ENCODE peak calls at places on chromosome 19, in nine cellular contexts. W is IMR-90, E is ascending aorta, A is SJSA1, H is A673, T is stomach, L is cardiac muscle cell, K is GM06990, Z is left lung. R is an unnamed sample.

GRCh38 chr19:38055655-38056521 is 148.9 kb downstream of the SIPA1L3 start:
- DNase-seq in E (no peak), H (no peak), W (no peak), T (no peak), A (no peak), K (no peak), Z (no peak), L (no peak), R (no peak)

GRCh38 chr19:50981587-50982146 is 2.0 kb downstream of the KLK7 start:
- DNase-seq in H (no peak), E (no peak), K (no peak), L (no peak), T (no peak), A (no peak), W (no peak), Z (no peak), R (no peak)

GRCh38 chr19:47032171-47032811 is 12.7 kb downstream of the NPAS1 start:
- DNase-seq in H (no peak), T (peak; percentile 70), L (peak; percentile 25), A (peak; percentile 49), W (no peak), E (no peak), K (peak; percentile 51), Z (no peak), R (peak; percentile 65)

GRCh38 chr19:4292515-4292914 is 9.7 kb downstream of the TMIGD2 start:
- DNase-seq in L (no peak), E (no peak), Z (no peak), T (no peak), A (no peak), W (no peak), K (no peak), H (no peak), R (no peak)

GRCh38 chr19:33409906-33410685 is 36.6 kb downstream of the CEBPG start:
- DNase-seq in K (no peak), H (no peak), Z (no peak), L (no peak), E (no peak), T (no peak), A (no peak), W (no peak), R (no peak)

GRCh38 chr19:48489608-48490216 is 20.5 kb downstream of the CYTH2 start:
- DNase-seq in H (peak; percentile 75), W (peak; percentile 39), A (peak; percentile 71), T (peak; percentile 87), Z (peak; percentile 78), K (peak; percentile 85), E (peak; percentile 83), L (peak; percentile 65), R (peak; percentile 65)

GRCh38 chr19:525029-525428 is 6.5 kb upstream of the CDC34 start:
- DNase-seq in K (no peak), Z (no peak), A (no peak), T (no peak), L (no peak), E (no peak), H (no peak), W (no peak), R (no peak)

GRCh38 chr19:38304866-38305429 is 897 bp downstream of the C19orf33 start:
- DNase-seq in T (peak; percentile 93), Z (peak; percentile 88), W (no peak), L (no peak), H (no peak), E (no peak), A (no peak), K (no peak), R (peak; percentile 77)

GRCh38 chr19:58338825-58339558 is 12.2 kb downstream of the ZSCAN22 start:
- DNase-seq in Z (no peak), T (no peak), K (no peak), L (no peak), A (no peak), E (no peak), H (no peak), W (peak; percentile 7), R (no peak)

GRCh38 chr19:1252221-1252817 is 3.9 kb downstream of the MIDN start:
- DNase-seq in E (peak; percentile 97), L (peak; percentile 99), T (peak; percentile 92), K (peak; percentile 71), Z (peak; percentile 93), W (peak; percentile 88), A (peak; percentile 99), H (no peak), R (no peak)

GRCh38 chr19:58468216-58468839 is 1.4 kb downstream of the ZNF324 start:
- DNase-seq in A (no peak), L (no peak), Z (no peak), T (no peak), E (no peak), W (peak; percentile 9), H (no peak), K (no peak), R (no peak)

GRCh38 chr19:39163621-39164020 is 33.1 kb upstream of the NCCRP1 start:
- DNase-seq in L (no peak), Z (no peak), K (no peak), H (no peak), A (no peak), E (no peak), W (no peak), T (no peak), R (no peak)

GRCh38 chr19:3115916-3116602 is 19.8 kb upstream of the GNA15 start:
- DNase-seq in H (no peak), Z (no peak), L (no peak), E (no peak), K (no peak), W (no peak), T (no peak), A (no peak), R (no peak)

GRCh38 chr19:33947565-33947964 is 150.9 kb downstream of the KCTD15 start:
- DNase-seq in K (no peak), E (peak; percentile 19), Z (no peak), T (no peak), A (no peak), L (no peak), W (no peak), H (no peak), R (peak; percentile 15)

GRCh38 chr19:17614476-17614875 is 59.0 kb downstream of the COLGALT1 start:
- DNase-seq in E (no peak), T (no peak), H (no peak), K (no peak), L (no peak), Z (no peak), W (no peak), A (no peak), R (no peak)

GRCh38 chr19:5138606-5139594 is 170.0 kb downstream of the KDM4B start:
- DNase-seq in H (peak; percentile 77), K (peak; percentile 75), T (peak; percentile 56), A (peak; percentile 69), L (peak; percentile 95), Z (peak; percentile 55), E (peak; percentile 76), W (peak; percentile 47), R (no peak)

GRCh38 chr19:53868091-53868891 is 608 bp downstream of the MYADM start:
- DNase-seq in H (peak; percentile 62), A (peak; percentile 84), E (peak; percentile 79), L (peak; percentile 81), K (no peak), W (peak; percentile 42), T (peak; percentile 44), Z (peak; percentile 72), R (no peak)

GRCh38 chr19:44260343-44260681 is 626 bp downstream of the ZNF233 start:
- DNase-seq in W (no peak), K (no peak), L (no peak), H (no peak), T (no peak), E (no peak), Z (no peak), A (no peak), R (no peak)

GRCh38 chr19:15444505-15445226 is 5.1 kb downstream of the WIZ start:
- DNase-seq in W (no peak), A (no peak), E (peak; percentile 77), T (no peak), L (no peak), K (no peak), H (no peak), Z (no peak), R (no peak)
- H3K27me3 ChIP-seq in W (no peaks in the 10 kb centered on the region), A (no peaks in the 10 kb centered on the region), E (no peaks in the 10 kb centered on the region), T (no peaks in the 10 kb centered on the region), L (no peaks in the 10 kb centered on the region), K (no peaks in the 10 kb centered on the region), H (no peaks in the 10 kb centered on the region), Z (no peaks in the 10 kb centered on the region), R (no peaks in the 10 kb centered on the region)

DNA sequence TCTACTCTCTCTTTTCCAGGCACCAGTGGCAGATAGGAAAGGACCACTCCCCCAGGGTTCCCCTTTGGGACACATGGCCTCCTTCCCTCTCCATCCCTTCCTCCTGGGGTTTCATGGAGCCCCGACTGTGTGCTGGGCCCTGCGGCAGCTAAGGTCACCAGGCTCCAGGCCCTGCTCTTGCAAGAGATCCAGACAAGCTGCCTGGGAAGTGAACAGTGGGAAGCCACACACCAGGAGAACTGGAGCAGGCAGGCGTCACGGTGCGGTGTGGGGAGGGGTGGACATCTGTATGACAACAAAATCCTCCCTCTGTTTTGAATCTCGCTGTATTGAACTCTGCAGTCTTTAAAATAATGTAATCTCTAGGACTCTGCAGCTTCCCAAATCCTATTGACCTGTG is 330.1 kb downstream of the UQCRFS1 start:
- DNase-seq in K (no peak), H (no peak), E (no peak), L (no peak), T (no peak), Z (no peak), A (no peak), W (no peak), R (no peak)
- H3K4me3 ChIP-seq in K (no peak overlapping the region), H (no peak overlapping the region), E (no peak overlapping the region), L (no peak overlapping the region), T (no peak overlapping the region), Z (no peak overlapping the region), A (no peak overlapping the region), W (no peak overlapping the region), R (no peak overlapping the region)

GRCh38 chr19:11059511-11060358 is 29.5 kb upstream of the LDLR start:
- DNase-seq in Z (no peak), K (no peak), W (no peak), A (no peak), H (no peak), E (no peak), T (no peak), L (no peak), R (no peak)

GRCh38 chr19:11064831-11065303 is 24.4 kb upstream of the LDLR start:
- DNase-seq in L (peak; percentile 36), Z (no peak), W (no peak), T (no peak), H (no peak), A (no peak), E (no peak), K (no peak), R (no peak)

GRCh38 chr19:11061951-11062350 is 27.3 kb upstream of the LDLR start:
- DNase-seq in W (no peak), L (no peak), E (no peak), Z (no peak), K (no peak), A (no peak), T (no peak), H (no peak), R (no peak)

GRCh38 chr19:11066326-11066725 is 22.9 kb upstream of the LDLR start:
- DNase-seq in E (no peak), T (no peak), L (no peak), K (no peak), Z (no peak), A (no peak), W (no peak), H (no peak), R (no peak)

GRCh38 chr19:11063434-11063833 is 25.8 kb upstream of the LDLR start:
- DNase-seq in T (no peak), W (no peak), H (no peak), Z (no peak), A (no peak), L (no peak), E (no peak), K (no peak), R (no peak)
- H3K36me3 ChIP-seq in T (peaks cover 71% of the 10 kb centered on the region), W (peaks cover 59% of the 10 kb centered on the region), H (peaks cover 63% of the 10 kb centered on the region), Z (peaks cover 62% of the 10 kb centered on the region), A (peaks cover 59% of the 10 kb centered on the region), L (peaks cover 10% of the 10 kb centered on the region), E (peaks cover 16% of the 10 kb centered on the region), K (peaks cover 22% of the 10 kb centered on the region), R (peaks cover 62% of the 10 kb centered on the region)

GRCh38 chr19:13208131-13208963 is 58.1 kb downstream of the IER2 start:
- DNase-seq in H (peak; percentile 81), K (peak; percentile 70), T (peak; percentile 33), A (no peak), Z (peak; percentile 72), L (peak; percentile 92), W (peak; percentile 76), E (peak; percentile 80), R (no peak)
- H3K27me3 ChIP-seq in H (no peaks in the 10 kb centered on the region), K (no peaks in the 10 kb centered on the region), T (no peaks in the 10 kb centered on the region), A (no peaks in the 10 kb centered on the region), Z (no peaks in the 10 kb centered on the region), L (no peaks in the 10 kb centered on the region), W (no peaks in the 10 kb centered on the region), E (no peaks in the 10 kb centered on the region), R (no peaks in the 10 kb centered on the region)